ENCODE peak calls at places on chromosomes 12 and 14, in five cellular contexts. D, F, M, Z and B are unnamed samples.
A peak's percentile ranks its signal among the peaks of the same experiment; 100 is the strongest.

GRCh38 chr12:104602426-104602825 is 145.7 kb downstream of the CHST11 start:
- DNase-seq in M (no peak), Z (no peak), D (no peak), F (no peak), B (no peak)

GRCh38 chr12:95224202-95225170 is 6.9 kb downstream of the VEZT start:
- DNase-seq in Z (no peak), M (no peak), F (peak; percentile 69), D (no peak), B (peak; percentile 75)

GRCh38 chr14:87014854-87015253 is 978.1 kb downstream of the GALC start:
- DNase-seq in M (no peak), F (no peak), Z (no peak), D (no peak), B (no peak)

GRCh38 chr12:98509063-98509462 is 6.3 kb upstream of the TMPO start:
- DNase-seq in F (no peak), Z (no peak), D (no peak), M (no peak), B (no peak)

GRCh38 chr12:132597333-132598283 is 12.8 kb downstream of the LRCOL1 start:
- DNase-seq in M (no peak), D (no peak), Z (no peak), F (peak; percentile 70), B (peak; percentile 81)

GRCh38 chr14:74574092-74574438 is 38.0 kb downstream of the LTBP2 start:
- DNase-seq in F (no peak), D (no peak), M (no peak), Z (no peak), B (peak; percentile 34)

GRCh38 chr12:78208106-78208505 is 377.4 kb downstream of the NAV3 start:
- DNase-seq in M (no peak), F (no peak), Z (no peak), D (no peak), B (peak; percentile 37)

GRCh38 chr12:59708059-59708458 is 112.2 kb downstream of the SLC16A7 start:
- DNase-seq in F (peak; percentile 56), D (no peak), M (no peak), Z (no peak), B (peak; percentile 68)

GRCh38 chr12:28933864-28934527 is 215.1 kb upstream of the FAR2 start:
- DNase-seq in D (no peak), M (no peak), F (no peak), Z (no peak), B (no peak)

GRCh38 chr12:49783917-49784676 is 42.7 kb downstream of the TMBIM6 start:
- DNase-seq in F (peak; percentile 79), M (no peak), Z (no peak), D (peak; percentile 48), B (peak; percentile 53)

GRCh38 chr12:15393037-15393436 is 70.7 kb downstream of the PTPRO start:
- DNase-seq in M (no peak), D (no peak), F (no peak), Z (no peak), B (no peak)

GRCh38 chr12:124928095-124928911 is 13.9 kb upstream of the UBC start:
- DNase-seq in F (peak; percentile 61), M (peak; percentile 86), Z (peak; percentile 94), D (peak; percentile 92), B (peak; percentile 95)

GRCh38 chr12:77070382-77071294 is 5.3 kb upstream of the E2F7 start:
- DNase-seq in Z (no peak), F (peak; percentile 15), M (no peak), D (no peak), B (no peak)

GRCh38 chr12:26027401-26027800 is 68.9 kb downstream of the RASSF8 start:
- DNase-seq in F (no peak), D (no peak), Z (no peak), M (no peak), B (no peak)

GRCh38 chr12:72432037-72432604 is 160.0 kb downstream of the TRHDE start:
- DNase-seq in M (peak; percentile 46), D (no peak), Z (no peak), F (no peak), B (no peak)

GRCh38 chr12:98399532-98399931 is 115.9 kb upstream of the TMPO start:
- DNase-seq in F (peak; percentile 59), M (peak; percentile 19), Z (no peak), D (no peak), B (peak; percentile 88)

GRCh38 chr12:132284618-132285310 is 44.6 kb downstream of the GALNT9 start:
- DNase-seq in Z (no peak), M (no peak), D (no peak), F (no peak), B (no peak)

GRCh38 chr12:33423706-33424105 is 15.9 kb downstream of the SYT10 start:
- DNase-seq in D (no peak), M (no peak), F (no peak), Z (no peak), B (no peak)

GRCh38 chr14:101373690-101374295 is 187.5 kb upstream of the DIO3 start:
- DNase-seq in D (no peak), Z (no peak), M (no peak), F (no peak), B (no peak)

GRCh38 chr14:93207468-93208308 is 632 bp downstream of the UBR7 start:
- DNase-seq in D (peak; percentile 78), Z (no peak), M (no peak), F (peak; percentile 48), B (peak; percentile 66)

GRCh38 chr12:51951199-51951842 is at the start of gene ACVR1B:
- DNase-seq in D (peak; percentile 95), Z (peak; percentile 96), M (peak; percentile 94), F (peak; percentile 84), B (peak; percentile 85)

GRCh38 chr12:86551146-86551571 is 295.0 kb upstream of the MGAT4C start:
- DNase-seq in Z (no peak), M (no peak), D (peak; percentile 72), F (no peak), B (no peak)

GRCh38 chr14:70882771-70883492 is 24.3 kb upstream of the PCNX1 start:
- DNase-seq in M (no peak), Z (no peak), F (peak; percentile 68), D (no peak), B (peak; percentile 62)

GRCh38 chr14:103247169-103247606 is 86.8 kb upstream of the EIF5 start:
- DNase-seq in F (no peak), M (no peak), D (no peak), Z (no peak), B (no peak)

GRCh38 chr12:77888611-77889010 is 57.9 kb downstream of the NAV3 start:
- DNase-seq in D (no peak), Z (no peak), F (peak; percentile 3), M (no peak), B (peak; percentile 87)

GRCh38 chr12:26121841-26122680 is 2.8 kb downstream of the BHLHE41 start:
- DNase-seq in D (peak; percentile 66), F (peak; percentile 31), Z (peak; percentile 78), M (peak; percentile 67), B (no peak)

GRCh38 chr12:68440068-68440581 is 108.0 kb upstream of the MDM1 start:
- DNase-seq in M (no peak), F (peak; percentile 57), Z (no peak), D (no peak), B (peak; percentile 48)

GRCh38 chr14:102346645-102347044 is 16.0 kb downstream of the CINP start:
- DNase-seq in F (no peak), M (no peak), Z (no peak), D (no peak), B (no peak)

GRCh38 chr14:78319411-78319810 is 149.2 kb downstream of the NRXN3 start:
- DNase-seq in M (no peak), Z (no peak), F (no peak), D (no peak), B (no peak)

GRCh38 chr12:47268501-47269459 is 189.0 kb upstream of the AMIGO2 start:
- DNase-seq in D (no peak), F (no peak), Z (no peak), M (no peak), B (no peak)

GRCh38 chr14:29709490-29709889 is 218.2 kb downstream of the PRKD1 start:
- DNase-seq in Z (no peak), F (peak; percentile 67), D (no peak), M (no peak), B (no peak)

GRCh38 chr12:16604853-16605252 is 1.1 kb downstream of the LMO3 start:
- DNase-seq in D (no peak), M (peak; percentile 10), Z (no peak), F (no peak), B (no peak)
- H3K4me3 ChIP-seq in D (peak overlapping the region; percentile 59), M (no peak overlapping the region), Z (peak overlapping the region; percentile 54), F (no peak overlapping the region), B (peak overlapping the region; percentile 20)

GRCh38 chr14:77120771-77121743 is 20.5 kb downstream of the ZDHHC22 start:
- DNase-seq in Z (no peak), M (peak; percentile 46), F (no peak), D (no peak), B (no peak)

GRCh38 chr14:77119852-77120251 is 21.7 kb downstream of the ZDHHC22 start:
- DNase-seq in M (no peak), F (no peak), Z (no peak), D (no peak), B (no peak)

GRCh38 chr14:77113644-77114043 is 15.6 kb downstream of the CIPC start:
- DNase-seq in F (no peak), Z (peak; percentile 39), D (peak; percentile 63), M (no peak), B (no peak)

GRCh38 chr14:77114609-77115008 is 16.6 kb downstream of the CIPC start:
- DNase-seq in F (no peak), Z (no peak), D (no peak), M (no peak), B (no peak)

GRCh38 chr14:77116194-77116817 is 18.2 kb downstream of the CIPC start:
- DNase-seq in M (no peak), F (no peak), D (no peak), Z (no peak), B (no peak)
- TF ChIP-seq CTCF in M (no peak), F (no peak), D (no peak), Z (no peak), B (no peak)

DNA sequence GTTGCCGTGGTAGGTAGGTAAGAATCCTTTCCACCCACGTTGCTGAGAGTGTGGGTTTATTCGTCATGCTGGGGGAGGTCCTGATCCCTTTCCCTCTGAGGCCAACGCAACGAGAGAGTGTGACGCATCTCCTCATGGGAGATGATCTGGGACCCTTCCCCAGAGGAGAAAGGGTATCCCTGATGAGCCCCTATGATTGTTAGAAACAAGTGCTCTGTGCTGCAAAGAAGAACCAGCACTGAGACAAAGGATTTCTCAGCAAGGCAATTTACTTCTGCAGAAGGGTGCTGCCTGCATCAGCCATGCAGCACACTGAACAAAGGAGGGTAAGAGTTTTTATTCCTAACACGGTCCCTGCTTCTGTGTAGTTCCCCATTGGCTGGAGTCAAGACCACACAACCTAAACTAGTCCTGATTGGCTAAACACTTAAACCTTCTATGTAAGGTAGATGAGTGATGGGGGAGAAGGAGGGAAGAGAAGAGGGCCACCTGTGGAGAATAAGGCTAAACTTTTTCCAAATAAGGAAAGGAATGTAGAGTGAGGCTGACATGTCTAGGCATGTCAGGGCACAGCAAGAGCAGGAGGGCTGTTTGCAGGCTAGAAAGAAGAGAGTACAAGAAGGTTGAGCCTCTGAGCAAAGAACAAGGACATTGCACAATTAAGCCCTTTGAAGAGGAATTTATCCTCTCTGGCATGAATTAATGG is 21.3 kb downstream of the CLEC2A start:
- DNase-seq in Z (no peak), F (peak; percentile 52), M (no peak), D (no peak), B (no peak)
- H3K4me3 ChIP-seq in Z (no peak overlapping the region), F (no peak overlapping the region), M (no peak overlapping the region), D (no peak overlapping the region), B (no peak overlapping the region)

DNA sequence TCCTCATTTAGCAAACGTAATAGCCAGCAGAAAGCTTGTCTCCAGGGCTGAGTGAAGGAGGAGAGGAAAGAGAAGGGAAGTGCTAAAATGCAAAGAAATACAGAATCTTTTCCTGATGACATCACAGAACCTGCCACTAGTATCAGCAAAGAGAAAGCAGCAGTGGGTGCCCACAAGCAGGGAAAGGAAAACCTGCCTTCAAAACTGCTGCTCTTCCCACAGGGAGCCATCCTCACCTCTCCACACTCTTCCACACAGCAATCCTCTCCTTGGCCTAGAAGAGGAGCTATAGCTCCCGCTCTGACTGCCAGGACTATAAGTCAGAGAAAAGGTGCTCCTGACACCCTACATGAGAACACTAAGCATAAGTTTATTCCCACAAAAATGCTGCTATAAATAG is 11.3 kb downstream of the MED13L start:
- DNase-seq in F (peak; percentile 22), D (no peak), Z (no peak), M (no peak), B (peak; percentile 41)
- TF ChIP-seq CTCF in F (peak; percentile 21), D (peak; percentile 20), Z (no peak), M (no peak), B (peak; percentile 21)